ENCODE peak calls at places on chromosomes 4 and X, in six cellular contexts. K is suprapubic skin; B is heart right ventricle; C is endothelial cell of umbilical vein; R is CD8-positive, alpha-beta memory T cell; X is GM23248. N is an unnamed sample.

GRCh38 chr4:60805500-60806313 is 394.4 kb upstream of the ADGRL3 start:
- DNase-seq in K (no peak), B (no peak), C (no peak), R (no peak), X (peak; percentile 0), N (no peak)

GRCh38 chr4:88965053-88965452 is 91.9 kb downstream of the FAM13A start:
- DNase-seq in K (no peak), B (no peak), C (no peak), R (no peak), X (peak; percentile 14), N (no peak)

GRCh38 chrX:70664726-70665125 is 220.1 kb downstream of the DLG3 start:
- DNase-seq in K (no peak), B (no peak), C (peak; percentile 13), R (no peak), X (peak; percentile 60), N (no peak)

GRCh38 chr4:148271166-148271565 is 171.0 kb downstream of the NR3C2 start:
- DNase-seq in K (no peak), B (no peak), C (peak; percentile 61), R (no peak), X (no peak), N (no peak)

GRCh38 chr4:77797239-77797638 is 21.9 kb downstream of the CNOT6L start:
- DNase-seq in K (no peak), B (no peak), C (no peak), R (no peak), X (peak; percentile 39), N (no peak)

GRCh38 chrX:13690836-13691235 is 1.9 kb downstream of the RAB9A start:
- DNase-seq in K (no peak), B (no peak), C (no peak), R (no peak), X (peak; percentile 15), N (no peak)

GRCh38 chrX:86604620-86605019 is 456.4 kb downstream of the DACH2 start:
- DNase-seq in K (no peak), B (no peak), C (no peak), R (no peak), X (no peak), N (no peak)

GRCh38 chr4:59500103-59500502 is 1700.0 kb upstream of the ADGRL3 start:
- DNase-seq in K (no peak), B (no peak), C (no peak), R (no peak), X (no peak), N (no peak)

GRCh38 chr4:3784469-3785291 is 18.5 kb downstream of the ADRA2C start:
- DNase-seq in K (no peak), B (no peak), C (no peak), R (no peak), X (no peak), N (no peak)

GRCh38 chrX:18649498-18649951 is 22.4 kb downstream of the RS1 start:
- DNase-seq in K (no peak), B (no peak), C (no peak), R (no peak), X (no peak), N (no peak)

GRCh38 chr4:110202024-110202423 is 3.6 kb upstream of the ELOVL6 start:
- DNase-seq in K (no peak), B (no peak), C (no peak), R (no peak), X (no peak), N (no peak)

GRCh38 chr4:110197421-110198398 is 705 bp downstream of the ELOVL6 start:
- DNase-seq in K (no peak), B (peak; percentile 21), C (peak; percentile 59), R (peak; percentile 41), X (peak; percentile 65), N (no peak)

GRCh38 chr4:110198472-110199419 is at the start of gene ELOVL6:
- DNase-seq in K (peak; percentile 85), B (peak; percentile 42), C (peak; percentile 50), R (peak; percentile 22), X (peak; percentile 84), N (no peak)

GRCh38 chr4:110201502-110201901 is 3.1 kb upstream of the ELOVL6 start:
- DNase-seq in K (no peak), B (no peak), C (no peak), R (no peak), X (no peak), N (no peak)

DNA sequence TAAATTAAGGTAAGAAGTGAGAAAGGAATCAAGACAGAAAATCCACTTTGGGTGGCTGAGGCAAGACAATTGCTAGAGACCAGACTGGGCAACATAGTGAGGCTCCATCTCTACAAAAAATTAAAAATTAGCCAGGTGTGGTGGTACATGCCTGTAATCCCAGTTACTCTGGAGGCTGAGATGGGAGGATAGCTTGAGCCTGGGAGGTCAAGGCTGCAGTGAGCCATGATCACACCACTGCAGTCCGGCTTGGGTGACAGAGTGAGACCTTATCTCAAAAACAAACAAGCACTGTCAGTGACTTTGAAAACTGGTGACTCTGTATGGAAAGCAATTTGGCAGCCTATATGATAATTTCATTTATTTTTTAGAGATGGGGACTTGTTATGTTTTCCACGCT is 2.3 kb upstream of the ELOVL6 start:
- DNase-seq in K (no peak), B (no peak), C (no peak), R (no peak), X (no peak), N (no peak)
- H3K27ac ChIP-seq in K (no peak overlapping the region), B (no peak overlapping the region), C (no peak overlapping the region), R (no peak overlapping the region), X (no peak overlapping the region), N (no peak overlapping the region)

GRCh38 chrX:1592863-1593201 is 1.4 kb downstream of the AKAP17A start:
- DNase-seq in K (no peak), B (no peak), C (no peak), R (no peak), X (peak; percentile 56), N (no peak)
- H3K4me3 ChIP-seq in K (peak overlapping the region; percentile 79), B (peak overlapping the region; percentile 68), C (peak overlapping the region; percentile 76), R (peak overlapping the region; percentile 73), X (peak overlapping the region; percentile 92), N (peak overlapping the region; percentile 97)

DNA sequence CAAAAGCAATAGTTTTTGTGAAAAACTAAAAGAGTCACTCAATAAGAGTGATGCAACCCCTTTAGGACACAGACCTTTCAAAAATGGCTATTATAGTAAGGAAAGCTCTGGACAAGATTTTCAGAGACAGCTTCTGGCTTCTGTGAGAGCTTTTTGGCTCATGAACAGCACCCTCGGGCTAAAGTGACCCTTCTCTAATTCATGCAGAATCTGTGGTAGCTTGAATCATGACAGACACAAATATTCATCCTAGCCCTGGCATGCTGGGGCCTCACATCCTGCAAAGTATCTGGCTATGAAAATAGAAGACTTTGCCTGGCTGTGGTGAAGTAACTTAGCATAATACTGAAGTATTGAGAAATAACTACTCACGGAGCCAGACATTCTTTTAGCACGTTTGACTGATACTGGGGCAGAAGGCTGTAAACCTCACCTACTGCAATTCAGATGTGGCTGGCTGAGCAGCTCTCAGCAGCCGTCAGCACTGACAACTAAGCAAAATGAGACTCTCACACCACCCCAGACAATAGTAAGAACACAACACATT is 327.3 kb downstream of the MAPK10 start:
- DNase-seq in K (no peak), B (no peak), C (no peak), R (no peak), X (peak; percentile 93), N (no peak)
- H3K27ac ChIP-seq in K (peak overlapping the region; percentile 86), B (peak overlapping the region; percentile 75), C (peak overlapping the region; percentile 50), R (no peak overlapping the region), X (peak overlapping the region; percentile 94), N (peak overlapping the region; percentile 83)

DNA sequence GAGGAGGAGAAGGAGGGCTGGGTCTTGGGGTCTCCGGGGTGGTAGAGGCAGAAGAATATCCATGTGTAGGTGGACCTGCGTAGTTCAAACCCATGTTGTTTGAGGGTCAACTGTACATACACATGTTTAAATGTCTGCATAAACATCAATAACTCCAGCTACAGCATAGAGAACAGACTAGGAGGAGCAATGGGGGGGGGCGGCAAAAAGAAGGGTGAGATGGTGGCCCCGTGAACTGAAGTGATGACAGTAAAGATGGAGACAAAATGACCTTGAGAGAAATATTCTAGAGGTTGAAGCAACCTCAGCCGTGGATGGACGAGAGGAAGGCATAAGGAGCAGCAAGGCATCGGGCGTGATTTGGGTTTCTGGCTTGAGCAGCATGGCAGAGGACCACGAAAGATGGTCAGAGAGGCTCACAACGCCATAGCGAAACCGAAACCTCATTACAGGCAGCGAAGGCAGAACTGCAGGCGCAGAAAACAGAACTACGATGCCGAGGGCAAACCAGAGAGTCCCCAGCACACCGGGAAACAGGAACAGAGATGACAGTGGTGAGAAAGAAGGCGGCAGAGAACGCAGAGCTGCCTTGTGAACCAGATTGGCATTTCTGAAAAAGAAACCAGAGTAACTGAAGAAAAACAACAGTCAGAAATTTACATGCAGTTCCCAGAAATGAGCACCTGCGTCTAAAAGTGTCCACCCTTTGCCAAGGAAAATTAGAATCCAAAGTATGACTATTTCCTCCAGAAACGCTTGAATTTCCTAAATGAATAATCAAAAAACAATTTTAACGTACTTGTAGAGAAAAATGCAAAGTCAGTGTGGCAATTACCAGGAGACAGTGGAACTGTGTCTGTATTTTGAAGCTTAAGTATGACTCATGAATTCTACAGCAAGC is 50.2 kb upstream of the ENPP6 start:
- DNase-seq in K (no peak), B (peak; percentile 57), C (peak; percentile 84), R (peak; percentile 73), X (peak; percentile 94), N (peak; percentile 35)
- H3K4me3 ChIP-seq in K (peak overlapping the region; percentile 22), B (peak overlapping the region; percentile 12), C (peak overlapping the region; percentile 13), R (peak overlapping the region; percentile 53), X (peak overlapping the region; percentile 35), N (peak overlapping the region; percentile 22)

GRCh38 chr4:6277139-6277802 is 7.6 kb downstream of the WFS1 start:
- DNase-seq in K (no peak), B (peak; percentile 37), C (no peak), R (no peak), X (no peak), N (no peak)
- H3K27ac ChIP-seq in K (no peak overlapping the region), B (peak overlapping the region; percentile 86), C (no peak overlapping the region), R (no peak overlapping the region), X (no peak overlapping the region), N (peak overlapping the region; percentile 37)

GRCh38 chr4:138655970-138656369 is 359.6 kb upstream of the NOCT start:
- DNase-seq in K (no peak), B (no peak), C (no peak), R (no peak), X (no peak), N (no peak)

GRCh38 chr4:138659041-138659565 is 356.5 kb upstream of the NOCT start:
- DNase-seq in K (no peak), B (no peak), C (no peak), R (no peak), X (no peak), N (no peak)

GRCh38 chr4:138663883-138664282 is 351.7 kb upstream of the NOCT start:
- DNase-seq in K (no peak), B (no peak), C (no peak), R (no peak), X (peak; percentile 11), N (no peak)

GRCh38 chr4:138659640-138660325 is 355.8 kb upstream of the NOCT start:
- DNase-seq in K (no peak), B (no peak), C (no peak), R (no peak), X (no peak), N (no peak)

DNA sequence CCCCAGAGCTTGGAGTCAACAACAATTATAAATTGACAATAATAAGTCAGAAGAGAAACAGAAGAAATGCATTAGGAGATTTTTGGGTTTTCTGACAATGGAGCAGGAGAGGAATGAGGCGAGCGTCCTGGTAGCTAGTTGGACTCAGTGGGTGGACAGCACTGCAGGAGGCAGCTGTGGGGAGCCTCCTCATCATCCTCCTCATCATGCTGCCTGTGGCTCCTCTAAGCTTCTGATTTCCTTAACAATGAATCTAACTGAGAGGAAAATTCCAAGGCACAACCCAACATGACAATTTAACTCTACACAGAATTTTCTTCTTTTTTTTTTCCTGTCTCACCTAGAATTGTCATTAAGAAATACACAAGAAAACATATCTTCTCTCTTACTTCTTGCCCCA is 357.1 kb upstream of the NOCT start:
- DNase-seq in K (no peak), B (no peak), C (no peak), R (no peak), X (no peak), N (no peak)
- H3K4me3 ChIP-seq in K (no peak overlapping the region), B (no peak overlapping the region), C (no peak overlapping the region), R (no peak overlapping the region), X (no peak overlapping the region), N (no peak overlapping the region)